ENCODE peak calls at places on chromosomes 1 and 21, in four cellular contexts. One of them, this sample, is unnamed.

GRCh38 chr1:72000809-72001208 is 281.5 kb downstream of the NEGR1 start:
- DNase-seq in astrocyte: peak; percentile 47
- DNase-seq in PC-3: no peak
- DNase-seq in hepatocyte: peak; percentile 16
- DNase-seq in this sample: peak; percentile 18

GRCh38 chr1:17875171-17875881 is 120.2 kb downstream of the ACTL8 start:
- DNase-seq in PC-3: peak; percentile 56
- DNase-seq in hepatocyte: no peak
- DNase-seq in astrocyte: peak; percentile 69
- DNase-seq in this sample: peak; percentile 73

GRCh38 chr21:41754481-41754891 is 12.4 kb downstream of the RIPK4 start:
- DNase-seq in astrocyte: no peak
- DNase-seq in hepatocyte: no peak
- DNase-seq in PC-3: no peak
- DNase-seq in this sample: no peak

GRCh38 chr1:57102957-57103356 is 137.1 kb upstream of the C8B start:
- DNase-seq in hepatocyte: no peak
- DNase-seq in astrocyte: no peak
- DNase-seq in PC-3: no peak
- DNase-seq in this sample: no peak

GRCh38 chr21:37758997-37759396 is 157.3 kb downstream of the KCNJ6 start:
- DNase-seq in astrocyte: peak; percentile 34
- DNase-seq in PC-3: peak; percentile 53
- DNase-seq in hepatocyte: peak; percentile 79
- DNase-seq in this sample: peak; percentile 59

GRCh38 chr1:209838537-209838936 is 10.8 kb downstream of the UTP25 start:
- DNase-seq in hepatocyte: peak; percentile 39
- DNase-seq in astrocyte: no peak
- DNase-seq in PC-3: no peak
- DNase-seq in this sample: no peak

GRCh38 chr1:206554201-206554600 is 46.9 kb downstream of the RASSF5 start:
- DNase-seq in hepatocyte: no peak
- DNase-seq in PC-3: no peak
- DNase-seq in astrocyte: no peak
- DNase-seq in this sample: no peak

GRCh38 chr21:17818158-17819113 is 720 bp downstream of the C21orf91 start:
- DNase-seq in PC-3: peak; percentile 56
- DNase-seq in hepatocyte: peak; percentile 62
- DNase-seq in astrocyte: peak; percentile 16
- DNase-seq in this sample: peak; percentile 40

GRCh38 chr1:171506525-171507304 is 21.4 kb downstream of the PRRC2C start:
- DNase-seq in PC-3: no peak
- DNase-seq in hepatocyte: no peak
- DNase-seq in astrocyte: peak; percentile 30
- DNase-seq in this sample: peak; percentile 19

GRCh38 chr1:59473813-59474212 is 176.9 kb downstream of the FGGY start:
- DNase-seq in astrocyte: no peak
- DNase-seq in PC-3: no peak
- DNase-seq in hepatocyte: no peak
- DNase-seq in this sample: no peak

GRCh38 chr21:45289655-45290515 is 2.2 kb upstream of the POFUT2 start:
- DNase-seq in astrocyte: no peak
- DNase-seq in hepatocyte: peak; percentile 2
- DNase-seq in PC-3: peak; percentile 30
- DNase-seq in this sample: peak; percentile 20

GRCh38 chr1:92411511-92411910 is 75.2 kb downstream of the GFI1 start:
- DNase-seq in hepatocyte: peak; percentile 50
- DNase-seq in astrocyte: peak; percentile 54
- DNase-seq in PC-3: peak; percentile 58
- DNase-seq in this sample: peak; percentile 48

GRCh38 chr21:45551316-45551715 is 9.1 kb upstream of the SLC19A1 start:
- DNase-seq in hepatocyte: no peak
- DNase-seq in PC-3: peak; percentile 88
- DNase-seq in astrocyte: peak; percentile 75
- DNase-seq in this sample: peak; percentile 81

GRCh38 chr1:199981584-199981983 is 45.9 kb upstream of the NR5A2 start:
- DNase-seq in hepatocyte: no peak
- DNase-seq in PC-3: no peak
- DNase-seq in astrocyte: no peak
- DNase-seq in this sample: no peak

GRCh38 chr1:10675813-10676212 is 120.6 kb downstream of the CASZ1 start:
- DNase-seq in astrocyte: no peak
- DNase-seq in hepatocyte: no peak
- DNase-seq in PC-3: no peak
- DNase-seq in this sample: no peak

GRCh38 chr1:204065174-204065985 is 7.5 kb upstream of the SOX13 start:
- DNase-seq in astrocyte: no peak
- DNase-seq in PC-3: peak; percentile 16
- DNase-seq in hepatocyte: no peak
- DNase-seq in this sample: peak; percentile 51

GRCh38 chr21:29181799-29182470 is 51.5 kb downstream of the MAP3K7CL start:
- DNase-seq in hepatocyte: peak; percentile 79
- DNase-seq in PC-3: peak; percentile 75
- DNase-seq in astrocyte: peak; percentile 94
- DNase-seq in this sample: peak; percentile 95

GRCh38 chr21:38434913-38435533 is 63.3 kb downstream of the ERG start:
- DNase-seq in PC-3: peak; percentile 25
- DNase-seq in astrocyte: peak; percentile 82
- DNase-seq in hepatocyte: peak; percentile 26
- DNase-seq in this sample: peak; percentile 32

GRCh38 chr1:153652795-153653507 is 5.6 kb upstream of the SNAPIN start:
- DNase-seq in PC-3: peak; percentile 66
- DNase-seq in hepatocyte: peak; percentile 14
- DNase-seq in astrocyte: peak; percentile 51
- DNase-seq in this sample: peak; percentile 21

GRCh38 chr1:12407962-12408288 is 178.1 kb downstream of the VPS13D start:
- DNase-seq in hepatocyte: no peak
- DNase-seq in PC-3: no peak
- DNase-seq in astrocyte: no peak
- DNase-seq in this sample: no peak

GRCh38 chr1:156508205-156508954 is 7.8 kb upstream of the MEF2D start:
- DNase-seq in astrocyte: peak; percentile 66
- DNase-seq in hepatocyte: no peak
- DNase-seq in PC-3: no peak
- DNase-seq in this sample: peak; percentile 76

GRCh38 chr1:27290586-27290985 is 31.4 kb upstream of the TMEM222 start:
- DNase-seq in hepatocyte: no peak
- DNase-seq in PC-3: no peak
- DNase-seq in astrocyte: no peak
- DNase-seq in this sample: no peak

GRCh38 chr1:27284425-27285287 is 37.3 kb upstream of the TMEM222 start:
- DNase-seq in astrocyte: peak; percentile 35
- DNase-seq in hepatocyte: peak; percentile 94
- DNase-seq in PC-3: peak; percentile 89
- DNase-seq in this sample: peak; percentile 77
- H4K20me1 ChIP-seq in astrocyte: no peaks in the 10 kb centered on the region
- H4K20me1 ChIP-seq in hepatocyte: no peaks in the 10 kb centered on the region
- H4K20me1 ChIP-seq in PC-3: no peaks in the 10 kb centered on the region
- H4K20me1 ChIP-seq in this sample: no peaks in the 10 kb centered on the region

GRCh38 chr1:89356658-89357400 is 7.0 kb upstream of the GBP6 start:
- DNase-seq in astrocyte: peak; percentile 42
- DNase-seq in hepatocyte: peak; percentile 31
- DNase-seq in PC-3: peak; percentile 48
- DNase-seq in this sample: peak; percentile 60

GRCh38 chr1:89360716-89361115 is 3.1 kb upstream of the GBP6 start:
- DNase-seq in PC-3: peak; percentile 25
- DNase-seq in hepatocyte: no peak
- DNase-seq in astrocyte: no peak
- DNase-seq in this sample: no peak

GRCh38 chr1:89361681-89362080 is 2.2 kb upstream of the GBP6 start:
- DNase-seq in hepatocyte: no peak
- DNase-seq in PC-3: no peak
- DNase-seq in astrocyte: no peak
- DNase-seq in this sample: no peak

GRCh38 chr1:89354210-89354609 is 9.6 kb upstream of the GBP6 start:
- DNase-seq in astrocyte: no peak
- DNase-seq in PC-3: no peak
- DNase-seq in hepatocyte: no peak
- DNase-seq in this sample: no peak

DNA sequence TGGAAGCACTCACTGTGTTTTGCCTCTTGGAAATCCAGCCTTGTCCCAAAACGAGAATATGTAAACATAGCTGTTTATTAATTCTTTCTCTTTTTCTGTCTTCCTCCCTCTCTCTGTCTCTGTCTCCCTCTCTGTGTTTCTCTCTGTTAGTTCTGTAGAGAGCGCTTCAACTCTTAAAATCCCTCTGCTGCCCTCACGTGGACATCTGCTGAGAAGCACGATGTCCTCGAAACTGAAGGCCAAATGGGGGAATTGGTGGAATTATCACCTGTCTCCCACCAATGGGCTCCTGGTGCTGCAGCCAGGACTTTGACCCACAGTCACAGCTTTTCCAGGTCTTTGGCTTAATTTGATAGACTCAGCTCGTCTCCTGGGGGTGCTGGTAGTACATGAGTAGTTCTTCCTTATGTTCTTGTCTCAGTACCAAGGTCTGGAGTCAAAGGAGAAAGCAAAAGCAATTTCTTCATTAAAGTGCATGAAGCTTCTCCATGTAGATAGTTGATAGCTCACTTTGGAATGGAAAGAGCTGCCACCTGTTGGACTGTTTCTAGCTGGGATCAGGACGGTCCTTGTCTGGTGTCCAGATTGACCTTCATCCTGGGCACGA is 5.5 kb upstream of the GBP6 start:
- DNase-seq in PC-3: peak; percentile 86
- DNase-seq in astrocyte: peak; percentile 36
- DNase-seq in hepatocyte: peak; percentile 87
- DNase-seq in this sample: peak; percentile 58
- H2AFZ ChIP-seq in PC-3: no peak overlapping the region
- H2AFZ ChIP-seq in astrocyte: no peak overlapping the region
- H2AFZ ChIP-seq in hepatocyte: peak overlapping the region; percentile 13
- H2AFZ ChIP-seq in this sample: no peak overlapping the region

GRCh38 chr1:30892251-30892650 is 16.3 kb downstream of the SDC3 start:
- DNase-seq in PC-3: no peak
- DNase-seq in hepatocyte: no peak
- DNase-seq in astrocyte: no peak
- DNase-seq in this sample: no peak
- H4K20me1 ChIP-seq in PC-3: no peaks in the 10 kb centered on the region
- H4K20me1 ChIP-seq in hepatocyte: peaks cover 1% of the 10 kb centered on the region
- H4K20me1 ChIP-seq in astrocyte: peaks cover 85% of the 10 kb centered on the region
- H4K20me1 ChIP-seq in this sample: no peaks in the 10 kb centered on the region

GRCh38 chr1:67888208-67888607 is 54.9 kb upstream of the GNG12 start:
- DNase-seq in hepatocyte: no peak
- DNase-seq in astrocyte: no peak
- DNase-seq in PC-3: no peak
- DNase-seq in this sample: no peak
- H2AFZ ChIP-seq in hepatocyte: no peak overlapping the region
- H2AFZ ChIP-seq in astrocyte: no peak overlapping the region
- H2AFZ ChIP-seq in PC-3: no peak overlapping the region
- H2AFZ ChIP-seq in this sample: no peak overlapping the region

GRCh38 chr1:40986328-40986783 is 6.9 kb downstream of the CTPS1 start:
- DNase-seq in PC-3: no peak
- DNase-seq in astrocyte: no peak
- DNase-seq in hepatocyte: no peak
- DNase-seq in this sample: no peak
- H4K20me1 ChIP-seq in PC-3: peaks cover 37% of the 10 kb centered on the region
- H4K20me1 ChIP-seq in astrocyte: peaks cover 82% of the 10 kb centered on the region
- H4K20me1 ChIP-seq in hepatocyte: no peaks in the 10 kb centered on the region
- H4K20me1 ChIP-seq in this sample: no peaks in the 10 kb centered on the region

GRCh38 chr1:243421784-243422183 is 165.9 kb downstream of the SDCCAG8 start:
- DNase-seq in astrocyte: peak; percentile 91
- DNase-seq in PC-3: peak; percentile 93
- DNase-seq in hepatocyte: peak; percentile 43
- DNase-seq in this sample: peak; percentile 72

GRCh38 chr1:243416510-243416909 is 160.7 kb downstream of the SDCCAG8 start:
- DNase-seq in PC-3: no peak
- DNase-seq in hepatocyte: no peak
- DNase-seq in astrocyte: no peak
- DNase-seq in this sample: no peak

GRCh38 chr1:243420369-243420768 is 164.5 kb downstream of the SDCCAG8 start:
- DNase-seq in PC-3: no peak
- DNase-seq in hepatocyte: no peak
- DNase-seq in astrocyte: no peak
- DNase-seq in this sample: no peak

GRCh38 chr1:243422362-243422761 is 166.5 kb downstream of the SDCCAG8 start:
- DNase-seq in astrocyte: no peak
- DNase-seq in hepatocyte: no peak
- DNase-seq in PC-3: no peak
- DNase-seq in this sample: no peak

GRCh38 chr1:243420968-243421675 is 165.3 kb downstream of the SDCCAG8 start:
- DNase-seq in PC-3: peak; percentile 25
- DNase-seq in hepatocyte: no peak
- DNase-seq in astrocyte: peak; percentile 33
- DNase-seq in this sample: peak; percentile 33
- H2AFZ ChIP-seq in PC-3: peak overlapping the region; percentile 82
- H2AFZ ChIP-seq in hepatocyte: no peak overlapping the region
- H2AFZ ChIP-seq in astrocyte: peak overlapping the region; percentile 59
- H2AFZ ChIP-seq in this sample: no peak overlapping the region

GRCh38 chr1:16334655-16335340 is 17.5 kb downstream of the FBXO42 start:
- DNase-seq in hepatocyte: no peak
- DNase-seq in astrocyte: no peak
- DNase-seq in PC-3: peak; percentile 58
- DNase-seq in this sample: no peak

GRCh38 chr1:16340673-16341072 is 11.6 kb downstream of the FBXO42 start:
- DNase-seq in PC-3: no peak
- DNase-seq in astrocyte: no peak
- DNase-seq in hepatocyte: no peak
- DNase-seq in this sample: no peak

GRCh38 chr1:16342331-16343062 is 9.8 kb downstream of the FBXO42 start:
- DNase-seq in hepatocyte: no peak
- DNase-seq in astrocyte: no peak
- DNase-seq in PC-3: no peak
- DNase-seq in this sample: no peak

GRCh38 chr1:16338961-16339360 is 13.3 kb downstream of the FBXO42 start:
- DNase-seq in hepatocyte: no peak
- DNase-seq in astrocyte: peak; percentile 46
- DNase-seq in PC-3: no peak
- DNase-seq in this sample: no peak
- H4K20me1 ChIP-seq in hepatocyte: peaks cover 64% of the 10 kb centered on the region
- H4K20me1 ChIP-seq in astrocyte: peaks cover 73% of the 10 kb centered on the region
- H4K20me1 ChIP-seq in PC-3: no peaks in the 10 kb centered on the region
- H4K20me1 ChIP-seq in this sample: no peaks in the 10 kb centered on the region